ENCODE peak calls at places on chromosomes 5 and 9, in seven cellular contexts. F is cardiac muscle cell; X is activated T-helper 1 cell treated with anti-CD3 and anti-CD28 coated beads, Interleukin-2, amount 50 U/mL, for 16 hours; R is effector CD4-positive, alpha-beta T cell; S is NCI-H1105 treated with DMSO at 0.1 percent for 48 hours; L is cardiac fibroblast; K is nucleus accumbens. I is an unnamed sample.

GRCh38 chr5:72280655-72281069 is 39.4 kb downstream of the MRPS27 start:
- DNase-seq in K (no peak), F (peak; percentile 66), R (no peak), S (no peak), L (peak; percentile 77), X (no peak), I (no peak)

GRCh38 chr9:84785766-84786547 is 116.4 kb downstream of the NTRK2 start:
- DNase-seq in S (no peak), X (no peak), R (no peak), K (no peak), L (no peak), F (no peak), I (no peak)

GRCh38 chr5:96714951-96715451 is 52.8 kb downstream of the CAST start:
- DNase-seq in R (peak; percentile 48), F (peak; percentile 92), K (no peak), X (no peak), S (no peak), L (peak; percentile 91), I (peak; percentile 63)

GRCh38 chr5:6143523-6143922 is 234.8 kb downstream of the MED10 start:
- DNase-seq in R (no peak), X (no peak), L (no peak), F (no peak), S (no peak), K (no peak), I (no peak)

GRCh38 chr5:157756122-157756521 is 12.6 kb downstream of the LSM11 start:
- DNase-seq in K (no peak), R (no peak), F (no peak), S (no peak), X (no peak), L (no peak), I (no peak)

GRCh38 chr9:36731576-36731975 is 158.9 kb downstream of the MELK start:
- DNase-seq in L (peak; percentile 48), S (no peak), F (peak; percentile 75), K (no peak), X (no peak), R (no peak), I (peak; percentile 91)

GRCh38 chr9:131334568-131335105 is 45.1 kb downstream of the PLPP7 start:
- DNase-seq in R (no peak), X (no peak), L (peak; percentile 64), K (no peak), S (no peak), F (no peak), I (no peak)

GRCh38 chr5:9924614-9925013 is 294.5 kb upstream of the TAS2R1 start:
- DNase-seq in S (no peak), X (no peak), K (no peak), L (peak; percentile 98), R (no peak), F (peak; percentile 97), I (no peak)